ENCODE peak calls at places on chromosomes 4 and X, in eight cellular contexts. M, S, T, L, E, H, W and C are unnamed samples.
A peak's percentile ranks its signal among the peaks of the same experiment; 100 is the strongest.

GRCh38 chr4:147970003-147970402 is 238.1 kb downstream of the ARHGAP10 start:
- DNase-seq in W (no peak), M (no peak), T (no peak), H (no peak), E (no peak), S (no peak), L (no peak), C (no peak)

GRCh38 chr4:65798498-65799127 is 128.3 kb upstream of the EPHA5 start:
- DNase-seq in T (no peak), H (no peak), S (no peak), L (no peak), W (no peak), E (no peak), M (peak; percentile 50), C (no peak)

GRCh38 chr4:122842984-122843531 is 16.4 kb downstream of the FGF2 start:
- DNase-seq in T (no peak), W (no peak), S (no peak), H (no peak), M (no peak), E (no peak), L (no peak), C (no peak)

GRCh38 chr4:169236901-169237626 is 33.7 kb downstream of the SH3RF1 start:
- DNase-seq in E (peak; percentile 48), T (no peak), L (no peak), W (no peak), H (no peak), M (no peak), S (no peak), C (peak; percentile 43)

GRCh38 chr4:84965558-84966381 is 720 bp downstream of the WDFY3 start:
- DNase-seq in H (peak; percentile 69), E (no peak), M (peak; percentile 76), T (no peak), S (peak; percentile 13), W (peak; percentile 1), L (no peak), C (peak; percentile 71)

GRCh38 chrX:65203545-65203944 is 227.3 kb upstream of the ZC4H2 start:
- DNase-seq in S (no peak), W (no peak), H (no peak), T (no peak), M (no peak), L (no peak), E (no peak), C (no peak)

GRCh38 chrX:14630724-14631123 is 101.4 kb downstream of the GLRA2 start:
- DNase-seq in E (no peak), H (no peak), M (peak; percentile 1), S (no peak), L (no peak), T (no peak), W (no peak), C (no peak)

GRCh38 chr4:26787461-26788340 is 72.9 kb upstream of the STIM2 start:
- DNase-seq in T (peak; percentile 88), W (peak; percentile 46), H (no peak), S (no peak), L (peak; percentile 1), E (peak; percentile 23), M (peak; percentile 81), C (no peak)

GRCh38 chr4:132240094-132240493 is 909.0 kb upstream of the PCDH10 start:
- DNase-seq in L (no peak), H (no peak), M (no peak), S (no peak), T (no peak), E (no peak), W (no peak), C (no peak)

GRCh38 chrX:43707812-43708548 is 51.9 kb downstream of the MAOA start:
- DNase-seq in M (no peak), H (no peak), T (no peak), S (no peak), L (no peak), W (no peak), E (no peak), C (no peak)

GRCh38 chrX:110415440-110416167 is 57.0 kb downstream of the RTL9 start:
- DNase-seq in T (no peak), L (no peak), W (no peak), H (no peak), E (no peak), S (no peak), M (no peak), C (no peak)

GRCh38 chr4:108940086-108941033 is 177.5 kb upstream of the ETNPPL start:
- DNase-seq in T (no peak), E (no peak), L (no peak), M (peak; percentile 34), S (no peak), W (no peak), H (no peak), C (no peak)

GRCh38 chr4:176775326-176775725 is 17.4 kb downstream of the VEGFC start:
- DNase-seq in T (no peak), E (no peak), W (no peak), M (no peak), L (no peak), S (no peak), H (no peak), C (no peak)

GRCh38 chrX:136206916-136207315 is 44.3 kb downstream of the MAP7D3 start:
- DNase-seq in L (no peak), M (no peak), W (no peak), E (no peak), T (no peak), H (no peak), S (no peak), C (no peak)

GRCh38 chr4:71526626-71527406 is 188.0 kb downstream of the SLC4A4 start:
- DNase-seq in H (no peak), M (peak; percentile 69), E (no peak), S (no peak), T (peak; percentile 6), L (no peak), W (no peak), C (no peak)

GRCh38 chr4:183797041-183797444 is 108.1 kb upstream of the STOX2 start:
- DNase-seq in H (no peak), E (no peak), T (no peak), M (no peak), S (no peak), L (no peak), W (peak; percentile 15), C (no peak)

GRCh38 chr4:7649741-7650531 is 215.2 kb upstream of the PSAPL1 start:
- DNase-seq in W (peak; percentile 48), M (no peak), L (peak; percentile 23), E (no peak), H (no peak), T (peak; percentile 67), S (peak; percentile 97), C (no peak)

GRCh38 chr4:26311633-26312032 is 9.2 kb upstream of the RBPJ start:
- DNase-seq in L (no peak), H (no peak), M (no peak), W (no peak), S (no peak), T (no peak), E (no peak), C (no peak)

GRCh38 chr4:52996261-52997131 is 134.4 kb downstream of the RASL11B start:
- DNase-seq in M (no peak), S (no peak), W (no peak), T (no peak), L (no peak), E (peak; percentile 9), H (no peak), C (no peak)

GRCh38 chr4:79514637-79515320 is 106.8 kb upstream of the GK2 start:
- DNase-seq in W (no peak), T (no peak), E (no peak), L (no peak), M (no peak), S (no peak), H (no peak), C (no peak)

GRCh38 chr4:119525005-119525749 is 103.4 kb downstream of the PDE5A start:
- DNase-seq in W (no peak), L (no peak), E (no peak), H (no peak), S (no peak), M (no peak), T (no peak), C (no peak)

GRCh38 chr4:9925750-9926439 is 95.4 kb downstream of the SLC2A9 start:
- DNase-seq in T (no peak), S (no peak), M (no peak), H (no peak), E (no peak), W (no peak), L (no peak), C (no peak)

GRCh38 chrX:96889726-96890125 is 6.0 kb downstream of the RPA4 start:
- DNase-seq in S (no peak), L (no peak), H (no peak), T (no peak), M (peak; percentile 75), W (no peak), E (no peak), C (no peak)

GRCh38 chrX:41265615-41266014 is 68.3 kb upstream of the DDX3X start:
- DNase-seq in E (peak; percentile 25), T (no peak), W (peak; percentile 53), H (no peak), S (no peak), M (no peak), L (no peak), C (no peak)

GRCh38 chr4:55124337-55125076 is 888 bp downstream of the KDR start:
- DNase-seq in S (no peak), W (no peak), H (no peak), E (no peak), L (no peak), M (peak; percentile 65), T (no peak), C (no peak)

GRCh38 chrX:123399709-123400108 is 215.6 kb downstream of the GRIA3 start:
- DNase-seq in E (no peak), S (no peak), H (no peak), T (no peak), M (no peak), W (no peak), L (no peak), C (no peak)

GRCh38 chr4:5256416-5256815 is 205.1 kb downstream of the STK32B start:
- DNase-seq in M (no peak), L (no peak), W (no peak), H (no peak), S (no peak), E (peak; percentile 13), T (no peak), C (no peak)

GRCh38 chr4:38268108-38268507 is 307.9 kb downstream of the PTTG2 start:
- DNase-seq in H (no peak), T (no peak), S (no peak), L (no peak), M (no peak), W (no peak), E (no peak), C (no peak)

GRCh38 chr4:38119663-38120374 is 159.6 kb downstream of the PTTG2 start:
- DNase-seq in T (no peak), S (no peak), W (no peak), M (peak; percentile 31), H (no peak), L (no peak), E (no peak), C (no peak)

GRCh38 chrX:1394731-1395501 is 3.0 kb upstream of the SLC25A6 start:
- DNase-seq in M (no peak), W (no peak), E (no peak), T (no peak), L (no peak), H (no peak), S (no peak), C (no peak)

GRCh38 chr4:94290245-94290644 is 52.4 kb downstream of the HPGDS start:
- DNase-seq in E (no peak), S (peak; percentile 5), W (no peak), T (no peak), M (peak; percentile 4), H (no peak), L (no peak), C (no peak)

GRCh38 chrX:24506082-24506481 is 41.0 kb downstream of the PDK3 start:
- DNase-seq in S (no peak), T (no peak), H (no peak), E (no peak), M (peak; percentile 12), L (no peak), W (peak; percentile 9), C (no peak)